ENCODE peak calls at places on chromosome 3, in four cellular contexts. One of them, this sample, is unnamed. For H3K27me3, the result is how much of the 10 kb centered on the place peaks cover.

GRCh38 chr3:126113238-126113555 is 29.3 kb upstream of the SLC41A3 start:
- DNase-seq in H1: no peak
- DNase-seq in GM23248: no peak
- DNase-seq in stomach: no peak
- DNase-seq in this sample: no peak

GRCh38 chr3:183393625-183394024 is 34.8 kb downstream of the MCF2L2 start:
- DNase-seq in stomach: no peak
- DNase-seq in GM23248: peak
- DNase-seq in H1: no peak
- DNase-seq in this sample: no peak

GRCh38 chr3:142888099-142888483 is 792 bp downstream of the PCOLCE2 start:
- DNase-seq in stomach: no peak
- DNase-seq in GM23248: peak
- DNase-seq in H1: no peak
- DNase-seq in this sample: no peak

GRCh38 chr3:128316456-128316855 is 150.2 kb downstream of the DNAJB8 start:
- DNase-seq in H1: no peak
- DNase-seq in GM23248: peak
- DNase-seq in stomach: peak
- DNase-seq in this sample: peak

GRCh38 chr3:77667901-77668300 is 628.0 kb downstream of the ROBO2 start:
- DNase-seq in H1: no peak
- DNase-seq in GM23248: no peak
- DNase-seq in stomach: no peak
- DNase-seq in this sample: no peak

GRCh38 chr3:105456017-105456416 is 89.3 kb downstream of the ALCAM start:
- DNase-seq in stomach: no peak
- DNase-seq in H1: no peak
- DNase-seq in GM23248: no peak
- DNase-seq in this sample: no peak

GRCh38 chr3:141058996-141059395 is 7.8 kb downstream of the SPSB4 start:
- DNase-seq in stomach: no peak
- DNase-seq in GM23248: no peak
- DNase-seq in H1: no peak
- DNase-seq in this sample: no peak

GRCh38 chr3:146543461-146544012 is 870 bp downstream of the PLSCR1 start:
- DNase-seq in stomach: no peak
- DNase-seq in GM23248: peak
- DNase-seq in H1: no peak
- DNase-seq in this sample: no peak

GRCh38 chr3:160134454-160134853 is 90.8 kb upstream of the C3orf80 start:
- DNase-seq in H1: no peak
- DNase-seq in GM23248: no peak
- DNase-seq in stomach: no peak
- DNase-seq in this sample: no peak

GRCh38 chr3:170178631-170179030 is 2.9 kb downstream of the PHC3 start:
- DNase-seq in stomach: no peak
- DNase-seq in H1: no peak
- DNase-seq in GM23248: no peak
- DNase-seq in this sample: peak

GRCh38 chr3:104510091-104510860 is 856.4 kb upstream of the ALCAM start:
- DNase-seq in H1: no peak
- DNase-seq in stomach: no peak
- DNase-seq in GM23248: no peak
- DNase-seq in this sample: no peak

GRCh38 chr3:185176756-185177359 is 24.0 kb upstream of the C3orf70 start:
- DNase-seq in H1: no peak
- DNase-seq in GM23248: peak
- DNase-seq in stomach: no peak
- DNase-seq in this sample: no peak

GRCh38 chr3:108487439-108487838 is 23.0 kb downstream of the MYH15 start:
- DNase-seq in stomach: no peak
- DNase-seq in GM23248: no peak
- DNase-seq in H1: no peak
- DNase-seq in this sample: no peak

GRCh38 chr3:39271363-39271762 is 8.5 kb downstream of the CX3CR1 start:
- DNase-seq in GM23248: no peak
- DNase-seq in stomach: no peak
- DNase-seq in H1: no peak
- DNase-seq in this sample: no peak

GRCh38 chr3:126956866-126957650 is 25.9 kb upstream of the PLXNA1 start:
- DNase-seq in GM23248: no peak
- DNase-seq in H1: no peak
- DNase-seq in stomach: no peak
- DNase-seq in this sample: no peak

GRCh38 chr3:10342781-10343180 is 21.9 kb upstream of the SEC13 start:
- DNase-seq in GM23248: no peak
- DNase-seq in stomach: no peak
- DNase-seq in H1: no peak
- DNase-seq in this sample: no peak

GRCh38 chr3:30473374-30474051 is 132.9 kb upstream of the TGFBR2 start:
- DNase-seq in GM23248: peak
- DNase-seq in stomach: no peak
- DNase-seq in H1: no peak
- DNase-seq in this sample: no peak

GRCh38 chr3:119311191-119311925 is 17.2 kb downstream of the ARHGAP31 start:
- DNase-seq in stomach: no peak
- DNase-seq in H1: no peak
- DNase-seq in GM23248: peak
- DNase-seq in this sample: no peak

DNA sequence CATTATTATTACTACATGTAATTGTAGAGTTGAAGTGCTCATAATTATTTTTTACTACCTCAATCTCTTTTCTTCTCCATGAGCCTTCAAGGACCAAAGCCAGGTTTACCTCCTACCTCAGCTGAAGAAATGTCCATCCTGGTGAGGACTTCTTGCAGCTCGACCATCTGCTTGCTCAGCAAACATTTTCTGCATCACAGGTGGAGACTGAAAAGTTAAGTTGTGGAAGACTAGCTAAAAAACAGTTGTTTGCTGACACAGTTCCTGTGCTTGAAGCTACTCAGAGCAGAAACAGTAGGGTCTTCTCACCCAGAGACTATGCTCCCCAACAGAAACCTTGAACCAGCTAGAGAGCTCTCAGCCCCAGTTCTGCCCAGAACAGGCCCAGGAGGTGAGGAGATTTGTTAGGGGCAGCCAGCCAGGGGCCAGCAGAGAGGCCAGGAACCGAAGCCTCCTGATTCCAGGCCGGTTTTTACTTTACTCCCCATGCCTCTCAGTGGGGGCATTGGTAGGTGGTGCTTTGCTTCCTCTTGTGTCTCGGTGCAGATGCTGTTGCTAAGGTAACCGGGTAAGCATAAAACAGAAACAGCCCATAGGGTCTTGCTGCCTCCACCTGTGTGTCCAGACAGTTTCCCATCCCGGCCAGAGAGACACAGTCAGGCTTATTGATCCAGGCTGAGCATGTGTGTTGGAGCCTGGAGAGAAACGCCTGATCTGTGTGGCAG is 54.9 kb downstream of the CCNL1 start:
- DNase-seq in stomach: no peak
- DNase-seq in H1: no peak
- DNase-seq in GM23248: no peak
- DNase-seq in this sample: no peak
- H3K27ac ChIP-seq in stomach: peak
- H3K27ac ChIP-seq in H1: no peak
- H3K27ac ChIP-seq in GM23248: no peak
- H3K27ac ChIP-seq in this sample: no peak

DNA sequence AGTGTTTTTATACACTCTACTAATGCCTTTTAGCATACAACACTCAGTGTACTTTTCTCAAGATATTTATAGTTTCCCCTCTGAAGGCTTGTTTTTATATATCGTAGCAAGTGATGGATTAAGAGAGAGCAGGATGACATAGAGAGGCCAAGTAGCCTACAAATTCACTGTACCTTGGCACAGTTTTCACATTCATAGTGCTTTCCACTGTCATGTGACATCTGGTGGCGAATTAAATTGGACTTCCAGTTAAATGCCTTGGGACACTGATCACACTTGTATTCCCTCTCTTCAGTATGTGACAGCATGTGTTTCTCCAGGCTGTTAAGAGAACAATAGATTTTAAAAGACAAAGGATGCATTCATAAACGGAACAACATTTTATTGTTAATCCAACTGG is 541.1 kb downstream of the MECOM start:
- DNase-seq in GM23248: no peak
- DNase-seq in H1: no peak
- DNase-seq in stomach: no peak
- DNase-seq in this sample: no peak
- H3K27me3 ChIP-seq in GM23248: under half
- H3K27me3 ChIP-seq in H1: under half
- H3K27me3 ChIP-seq in stomach: under half
- H3K27me3 ChIP-seq in this sample: under half

DNA sequence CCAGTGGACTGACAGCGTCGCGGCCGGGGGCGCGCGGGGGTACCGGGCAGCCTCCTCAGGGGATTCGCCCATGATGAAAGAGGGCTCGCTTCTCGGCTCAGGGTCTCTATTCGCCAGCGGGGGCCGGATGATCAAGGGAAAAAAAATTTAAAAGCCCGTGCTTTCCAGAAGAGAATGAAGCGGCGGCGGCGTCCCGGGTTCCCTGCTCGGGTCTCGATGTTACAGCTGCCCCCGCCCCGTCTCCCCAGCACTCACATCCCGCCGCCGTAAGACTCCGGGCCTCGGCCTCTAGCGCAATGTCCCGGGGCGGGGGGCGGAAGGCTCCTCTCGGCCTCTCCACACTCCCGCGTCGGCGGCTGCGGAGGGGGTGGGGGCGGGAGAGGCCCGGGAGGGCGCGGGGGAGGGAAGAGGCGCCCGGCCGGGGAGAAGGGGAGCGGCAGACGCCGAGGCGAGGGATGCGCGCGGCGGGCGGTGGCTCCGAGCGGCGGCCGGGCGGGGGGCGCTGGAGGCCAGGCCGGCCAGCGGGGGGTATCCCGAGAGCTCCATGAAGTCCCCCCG is 4.4 kb downstream of the PTH1R start:
- DNase-seq in GM23248: peak
- DNase-seq in stomach: no peak
- DNase-seq in H1: no peak
- DNase-seq in this sample: no peak
- H3K27ac ChIP-seq in GM23248: no peak
- H3K27ac ChIP-seq in stomach: peak
- H3K27ac ChIP-seq in H1: no peak
- H3K27ac ChIP-seq in this sample: no peak

GRCh38 chr3:122985539-122985938 is 42.0 kb downstream of the SEMA5B start:
- DNase-seq in H1: no peak
- DNase-seq in GM23248: no peak
- DNase-seq in stomach: no peak
- DNase-seq in this sample: no peak
- H3K27me3 ChIP-seq in H1: under half
- H3K27me3 ChIP-seq in GM23248: half or more
- H3K27me3 ChIP-seq in stomach: under half
- H3K27me3 ChIP-seq in this sample: under half

GRCh38 chr3:48472923-48473616 is 26.5 kb downstream of the ATRIP start:
- DNase-seq in stomach: peak
- DNase-seq in H1: peak
- DNase-seq in GM23248: peak
- DNase-seq in this sample: peak

GRCh38 chr3:48476426-48477053 is 27.4 kb downstream of the SHISA5 start:
- DNase-seq in GM23248: no peak
- DNase-seq in stomach: no peak
- DNase-seq in H1: no peak
- DNase-seq in this sample: no peak

GRCh38 chr3:48475188-48475587 is 28.7 kb downstream of the ATRIP start:
- DNase-seq in GM23248: no peak
- DNase-seq in stomach: no peak
- DNase-seq in H1: no peak
- DNase-seq in this sample: no peak

GRCh38 chr3:48473617-48473952 is 27.0 kb downstream of the ATRIP start:
- DNase-seq in stomach: no peak
- DNase-seq in GM23248: no peak
- DNase-seq in H1: no peak
- DNase-seq in this sample: no peak

GRCh38 chr3:48474619-48475018 is 28.1 kb downstream of the ATRIP start:
- DNase-seq in stomach: no peak
- DNase-seq in H1: peak
- DNase-seq in GM23248: no peak
- DNase-seq in this sample: no peak
- H3K27ac ChIP-seq in stomach: no peak
- H3K27ac ChIP-seq in H1: peak
- H3K27ac ChIP-seq in GM23248: no peak
- H3K27ac ChIP-seq in this sample: no peak

GRCh38 chr3:196322-197153 is at the start of gene CHL1:
- DNase-seq in stomach: no peak
- DNase-seq in H1: no peak
- DNase-seq in GM23248: no peak
- DNase-seq in this sample: no peak
- H3K27me3 ChIP-seq in stomach: under half
- H3K27me3 ChIP-seq in H1: under half
- H3K27me3 ChIP-seq in GM23248: under half
- H3K27me3 ChIP-seq in this sample: under half

DNA sequence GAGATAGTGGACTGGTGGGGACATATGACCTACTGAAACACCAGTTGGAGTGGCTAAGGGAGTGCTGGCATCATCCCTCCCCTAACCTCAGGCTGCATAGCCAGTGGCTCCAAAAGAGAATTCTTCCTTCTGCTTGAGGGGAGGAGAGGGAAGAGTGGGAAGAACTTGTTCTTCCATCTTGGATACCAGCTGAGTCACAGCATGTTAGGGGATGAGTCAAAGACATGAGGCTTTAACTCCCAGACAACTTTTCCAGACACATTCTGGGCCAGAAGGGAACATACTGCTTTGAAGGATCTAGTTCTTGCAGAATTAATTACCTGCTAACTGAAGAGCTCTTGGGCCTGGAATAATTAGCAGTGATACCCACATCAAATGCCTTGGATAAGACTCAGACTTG is 36.8 kb upstream of the PEX5L start:
- DNase-seq in stomach: no peak
- DNase-seq in GM23248: no peak
- DNase-seq in H1: no peak
- DNase-seq in this sample: no peak
- H3K27ac ChIP-seq in stomach: no peak
- H3K27ac ChIP-seq in GM23248: no peak
- H3K27ac ChIP-seq in H1: no peak
- H3K27ac ChIP-seq in this sample: no peak

This sample was measured in CD8-positive, alpha-beta memory T cell.